ENCODE peak calls at places on chromosome 18, in six cellular contexts. Q, G, R, C, A and S are unnamed samples.

GRCh38 chr18:42030586-42031182 is 75.7 kb downstream of the PIK3C3 start:
- DNase-seq in C (no peak), G (peak; percentile 27), R (peak; percentile 29), Q (no peak), A (peak; percentile 34), S (peak; percentile 53)

GRCh38 chr18:69000366-69000765 is 202.5 kb downstream of the CCDC102B start:
- DNase-seq in C (no peak), Q (no peak), G (no peak), R (peak; percentile 40), A (no peak), S (no peak)

GRCh38 chr18:10036479-10036878 is 122.7 kb downstream of the VAPA start:
- DNase-seq in G (no peak), R (no peak), Q (no peak), C (no peak), A (no peak), S (peak; percentile 19)

GRCh38 chr18:27042177-27042576 is 142.9 kb downstream of the CHST9 start:
- DNase-seq in Q (no peak), A (no peak), G (no peak), C (no peak), R (no peak), S (no peak)

GRCh38 chr18:74524097-74524496 is 10.2 kb upstream of the CNDP1 start:
- DNase-seq in A (no peak), C (no peak), Q (no peak), G (no peak), R (no peak), S (no peak)

GRCh38 chr18:848062-848795 is 36.2 kb upstream of the YES1 start:
- DNase-seq in R (no peak), Q (no peak), A (peak; percentile 81), G (no peak), C (no peak), S (no peak)

GRCh38 chr18:2337552-2338141 is 233.7 kb downstream of the METTL4 start:
- DNase-seq in G (peak; percentile 79), R (peak; percentile 31), C (peak; percentile 15), Q (no peak), A (no peak), S (peak; percentile 54)

GRCh38 chr18:57029761-57030160 is 117.1 kb upstream of the BOD1L2 start:
- DNase-seq in R (no peak), G (peak; percentile 42), A (no peak), Q (no peak), C (no peak), S (peak; percentile 14)

GRCh38 chr18:51029378-51029693 is 677 bp upstream of the SMAD4 start:
- DNase-seq in A (no peak), R (no peak), Q (no peak), G (peak; percentile 2), C (no peak), S (peak; percentile 70)

GRCh38 chr18:22703883-22704626 is 229.1 kb upstream of the RBBP8 start:
- DNase-seq in C (peak; percentile 43), R (peak; percentile 43), G (peak; percentile 70), Q (no peak), A (peak; percentile 60), S (peak; percentile 62)

GRCh38 chr18:21163647-21164625 is 52.3 kb upstream of the ROCK1 start:
- DNase-seq in A (no peak), G (peak; percentile 90), R (peak; percentile 81), C (peak; percentile 77), Q (peak; percentile 33), S (peak; percentile 93)

GRCh38 chr18:47250415-47251046 is 929 bp downstream of the SKOR2 start:
- DNase-seq in G (no peak), R (no peak), A (no peak), C (no peak), Q (no peak), S (no peak)

GRCh38 chr18:3060667-3061580 is 48.0 kb upstream of the LPIN2 start:
- DNase-seq in C (no peak), Q (no peak), A (no peak), R (no peak), G (no peak), S (no peak)